ENCODE peak calls at places on chromosome 18, in ten cellular contexts. One of them, this sample, is unnamed.

GRCh38 chr18:70555046-70555445 is 266.2 kb downstream of the SOCS6 start:
- DNase-seq in fibroblast of gingiva: no peak
- DNase-seq in GM20000: no peak
- DNase-seq in H4: no peak
- DNase-seq in A549: no peak
- DNase-seq in stomach: no peak
- DNase-seq in non-pigmented ciliary epithelial cell: no peak
- DNase-seq in iris pigment epithelial cell: no peak
- DNase-seq in stimulated activated CD4-positive, alpha-beta T cell treated with anti-CD3 and anti-CD28 coated beads, Interleukin-4, amount 100 ng/mL, for 48 hours: no peak
- DNase-seq in activated gamma-delta T cell treated with Interleukin-2 at 50 U/mL for 16 hours: no peak
- DNase-seq in this sample: no peak

GRCh38 chr18:74496508-74497307 is 545 bp downstream of the CNDP2 start:
- DNase-seq in fibroblast of gingiva: peak
- DNase-seq in GM20000: peak
- DNase-seq in H4: peak
- DNase-seq in A549: peak
- DNase-seq in stomach: peak
- DNase-seq in non-pigmented ciliary epithelial cell: no peak
- DNase-seq in iris pigment epithelial cell: peak
- DNase-seq in stimulated activated CD4-positive, alpha-beta T cell treated with anti-CD3 and anti-CD28 coated beads, Interleukin-4, amount 100 ng/mL, for 48 hours: peak
- DNase-seq in activated gamma-delta T cell treated with Interleukin-2 at 50 U/mL for 16 hours: peak
- DNase-seq in this sample: peak

GRCh38 chr18:13223341-13224148 is 5.0 kb downstream of the LDLRAD4 start:
- DNase-seq in fibroblast of gingiva: no peak
- DNase-seq in GM20000: no peak
- DNase-seq in H4: no peak
- DNase-seq in A549: no peak
- DNase-seq in stomach: peak
- DNase-seq in non-pigmented ciliary epithelial cell: no peak
- DNase-seq in iris pigment epithelial cell: no peak
- DNase-seq in stimulated activated CD4-positive, alpha-beta T cell treated with anti-CD3 and anti-CD28 coated beads, Interleukin-4, amount 100 ng/mL, for 48 hours: no peak
- DNase-seq in activated gamma-delta T cell treated with Interleukin-2 at 50 U/mL for 16 hours: no peak
- DNase-seq in this sample: peak

GRCh38 chr18:65752625-65753325 is 2.0 kb downstream of the CDH7 start:
- DNase-seq in fibroblast of gingiva: no peak
- DNase-seq in GM20000: no peak
- DNase-seq in H4: no peak
- DNase-seq in A549: no peak
- DNase-seq in stomach: no peak
- DNase-seq in non-pigmented ciliary epithelial cell: no peak
- DNase-seq in iris pigment epithelial cell: no peak
- DNase-seq in stimulated activated CD4-positive, alpha-beta T cell treated with anti-CD3 and anti-CD28 coated beads, Interleukin-4, amount 100 ng/mL, for 48 hours: no peak
- DNase-seq in activated gamma-delta T cell treated with Interleukin-2 at 50 U/mL for 16 hours: no peak
- DNase-seq in this sample: no peak

GRCh38 chr18:41072946-41073345 is 882.1 kb upstream of the PIK3C3 start:
- DNase-seq in fibroblast of gingiva: no peak
- DNase-seq in GM20000: no peak
- DNase-seq in H4: no peak
- DNase-seq in A549: no peak
- DNase-seq in stomach: no peak
- DNase-seq in non-pigmented ciliary epithelial cell: no peak
- DNase-seq in iris pigment epithelial cell: no peak
- DNase-seq in stimulated activated CD4-positive, alpha-beta T cell treated with anti-CD3 and anti-CD28 coated beads, Interleukin-4, amount 100 ng/mL, for 48 hours: no peak
- DNase-seq in activated gamma-delta T cell treated with Interleukin-2 at 50 U/mL for 16 hours: no peak
- DNase-seq in this sample: no peak

GRCh38 chr18:67766930-67767329 is 250.4 kb upstream of the DSEL start:
- DNase-seq in fibroblast of gingiva: peak
- DNase-seq in GM20000: no peak
- DNase-seq in H4: peak
- DNase-seq in A549: peak
- DNase-seq in stomach: no peak
- DNase-seq in non-pigmented ciliary epithelial cell: peak
- DNase-seq in iris pigment epithelial cell: peak
- DNase-seq in stimulated activated CD4-positive, alpha-beta T cell treated with anti-CD3 and anti-CD28 coated beads, Interleukin-4, amount 100 ng/mL, for 48 hours: no peak
- DNase-seq in activated gamma-delta T cell treated with Interleukin-2 at 50 U/mL for 16 hours: no peak
- DNase-seq in this sample: no peak

GRCh38 chr18:48023334-48024008 is 93.0 kb upstream of the SMAD2 start:
- DNase-seq in fibroblast of gingiva: peak
- DNase-seq in GM20000: peak
- DNase-seq in H4: peak
- DNase-seq in A549: peak
- DNase-seq in stomach: peak
- DNase-seq in non-pigmented ciliary epithelial cell: no peak
- DNase-seq in iris pigment epithelial cell: peak
- DNase-seq in stimulated activated CD4-positive, alpha-beta T cell treated with anti-CD3 and anti-CD28 coated beads, Interleukin-4, amount 100 ng/mL, for 48 hours: peak
- DNase-seq in activated gamma-delta T cell treated with Interleukin-2 at 50 U/mL for 16 hours: no peak
- DNase-seq in this sample: peak

GRCh38 chr18:76691800-76692199 is 130.6 kb upstream of the ZNF236 start:
- DNase-seq in fibroblast of gingiva: peak
- DNase-seq in GM20000: no peak
- DNase-seq in H4: no peak
- DNase-seq in A549: no peak
- DNase-seq in stomach: no peak
- DNase-seq in non-pigmented ciliary epithelial cell: no peak
- DNase-seq in iris pigment epithelial cell: peak
- DNase-seq in stimulated activated CD4-positive, alpha-beta T cell treated with anti-CD3 and anti-CD28 coated beads, Interleukin-4, amount 100 ng/mL, for 48 hours: no peak
- DNase-seq in activated gamma-delta T cell treated with Interleukin-2 at 50 U/mL for 16 hours: no peak
- DNase-seq in this sample: no peak

GRCh38 chr18:3368193-3368592 is 81.8 kb upstream of the TGIF1 start:
- DNase-seq in fibroblast of gingiva: peak
- DNase-seq in GM20000: no peak
- DNase-seq in H4: no peak
- DNase-seq in A549: no peak
- DNase-seq in stomach: no peak
- DNase-seq in non-pigmented ciliary epithelial cell: no peak
- DNase-seq in iris pigment epithelial cell: peak
- DNase-seq in stimulated activated CD4-positive, alpha-beta T cell treated with anti-CD3 and anti-CD28 coated beads, Interleukin-4, amount 100 ng/mL, for 48 hours: no peak
- DNase-seq in activated gamma-delta T cell treated with Interleukin-2 at 50 U/mL for 16 hours: no peak
- DNase-seq in this sample: no peak